ENCODE peak calls at places on chromosome 5, in eight cellular contexts. K is A549, Q is uterus, Z is tibial nerve, R is sigmoid colon, I is endothelial cell of umbilical vein, O is stomach, A is body of pancreas. G is an unnamed sample.

GRCh38 chr5:168992687-168993086 is 308.3 kb downstream of the SLIT3 start:
- DNase-seq in K (peak), Q (no peak), Z (no peak), R (no peak), I (no peak), O (peak), A (no peak), G (peak)

GRCh38 chr5:1212881-1213280 is 11.5 kb downstream of the SLC6A19 start:
- DNase-seq in K (no peak), Q (no peak), Z (no peak), R (no peak), I (no peak), O (no peak), A (no peak), G (no peak)

GRCh38 chr5:657570-657969 is 35.6 kb downstream of the TPPP start:
- DNase-seq in K (no peak), Q (no peak), Z (no peak), R (peak), I (peak), O (no peak), A (no peak), G (no peak)

GRCh38 chr5:62621280-62621679 is 42.7 kb downstream of the LRRC70 start:
- DNase-seq in K (no peak), Q (no peak), Z (no peak), R (no peak), I (no peak), O (no peak), A (no peak), G (no peak)

GRCh38 chr5:17315710-17316221 is 98.3 kb downstream of the BASP1 start:
- DNase-seq in K (peak), Q (no peak), Z (no peak), R (no peak), I (no peak), O (no peak), A (no peak), G (no peak)

GRCh38 chr5:142726188-142726731 is 40.4 kb upstream of the FGF1 start:
- DNase-seq in K (no peak), Q (no peak), Z (no peak), R (no peak), I (peak), O (no peak), A (no peak), G (no peak)

GRCh38 chr5:160390787-160391696 is 8.8 kb downstream of the FAM200C start:
- DNase-seq in K (peak), Q (no peak), Z (no peak), R (no peak), I (peak), O (no peak), A (no peak), G (no peak)

GRCh38 chr5:128362398-128362797 is 175.6 kb downstream of the FBN2 start:
- DNase-seq in K (no peak), Q (no peak), Z (no peak), R (no peak), I (no peak), O (no peak), A (no peak), G (no peak)

GRCh38 chr5:107461770-107462169 is 209.0 kb downstream of the EFNA5 start:
- DNase-seq in K (no peak), Q (no peak), Z (no peak), R (no peak), I (no peak), O (no peak), A (no peak), G (no peak)

GRCh38 chr5:34639852-34640626 is 16.1 kb upstream of the RAI14 start:
- DNase-seq in K (no peak), Q (no peak), Z (no peak), R (no peak), I (no peak), O (no peak), A (no peak), G (no peak)

GRCh38 chr5:152170350-152170749 is 234.7 kb downstream of the NMUR2 start:
- DNase-seq in K (peak), Q (no peak), Z (no peak), R (no peak), I (no peak), O (peak), A (peak), G (no peak)

GRCh38 chr5:82723168-82723567 is 354.0 kb downstream of the TMEM167A start:
- DNase-seq in K (no peak), Q (no peak), Z (no peak), R (no peak), I (no peak), O (no peak), A (no peak), G (no peak)

GRCh38 chr5:170273968-170274710 is 23.4 kb downstream of the LCP2 start:
- DNase-seq in K (peak), Q (no peak), Z (no peak), R (peak), I (peak), O (peak), A (no peak), G (peak)

GRCh38 chr5:91820874-91821273 is 437.8 kb upstream of the ARRDC3 start:
- DNase-seq in K (no peak), Q (no peak), Z (no peak), R (no peak), I (no peak), O (no peak), A (no peak), G (no peak)

GRCh38 chr5:170832241-170832640 is 29.6 kb upstream of the RANBP17 start:
- DNase-seq in K (no peak), Q (no peak), Z (no peak), R (no peak), I (no peak), O (no peak), A (no peak), G (no peak)

GRCh38 chr5:89342106-89342876 is 459.3 kb upstream of the MEF2C start:
- DNase-seq in K (no peak), Q (no peak), Z (no peak), R (no peak), I (no peak), O (no peak), A (no peak), G (no peak)

GRCh38 chr5:174608631-174609097 is 115.7 kb upstream of the MSX2 start:
- DNase-seq in K (no peak), Q (peak), Z (no peak), R (peak), I (no peak), O (peak), A (peak), G (peak)

GRCh38 chr5:174644918-174645317 is 79.5 kb upstream of the MSX2 start:
- DNase-seq in K (no peak), Q (no peak), Z (no peak), R (no peak), I (no peak), O (no peak), A (no peak), G (no peak)

GRCh38 chr5:32471784-32472183 is 27.2 kb upstream of the ZFR start:
- DNase-seq in K (peak), Q (no peak), Z (no peak), R (no peak), I (no peak), O (no peak), A (peak), G (no peak)

GRCh38 chr5:163908253-163908652 is 402.8 kb downstream of the MAT2B start:
- DNase-seq in K (no peak), Q (no peak), Z (no peak), R (no peak), I (no peak), O (no peak), A (no peak), G (no peak)

GRCh38 chr5:65072836-65073620 is 304.3 kb downstream of the CWC27 start:
- DNase-seq in K (no peak), Q (peak), Z (no peak), R (no peak), I (peak), O (no peak), A (no peak), G (no peak)

GRCh38 chr5:170538096-170538465 is 34.3 kb downstream of the KCNIP1 start:
- DNase-seq in K (peak), Q (no peak), Z (no peak), R (no peak), I (no peak), O (no peak), A (no peak), G (no peak)

GRCh38 chr5:1554410-1554967 is 30.7 kb upstream of the LPCAT1 start:
- DNase-seq in K (no peak), Q (no peak), Z (no peak), R (no peak), I (no peak), O (no peak), A (no peak), G (peak)

GRCh38 chr5:129271309-129271708 is 176.8 kb downstream of the ISOC1 start:
- DNase-seq in K (peak), Q (no peak), Z (no peak), R (no peak), I (peak), O (no peak), A (no peak), G (no peak)

GRCh38 chr5:1723476-1723875 is 76.2 kb downstream of the MRPL36 start:
- DNase-seq in K (no peak), Q (no peak), Z (no peak), R (no peak), I (no peak), O (no peak), A (no peak), G (no peak)

GRCh38 chr5:15794117-15794985 is 294.4 kb downstream of the FBXL7 start:
- DNase-seq in K (no peak), Q (no peak), Z (no peak), R (no peak), I (peak), O (no peak), A (no peak), G (no peak)

GRCh38 chr5:1106385-1107166 is 5.3 kb downstream of the SLC12A7 start:
- DNase-seq in K (no peak), Q (no peak), Z (no peak), R (no peak), I (no peak), O (no peak), A (no peak), G (no peak)

GRCh38 chr5:11139471-11139870 is 378.4 kb upstream of the DAP start:
- DNase-seq in K (no peak), Q (no peak), Z (no peak), R (no peak), I (no peak), O (no peak), A (no peak), G (no peak)

GRCh38 chr5:113264061-113264460 is 170.7 kb downstream of the TSSK1B start:
- DNase-seq in K (no peak), Q (no peak), Z (no peak), R (no peak), I (no peak), O (no peak), A (no peak), G (peak)

GRCh38 chr5:168282120-168282519 is 9.3 kb upstream of the WWC1 start:
- DNase-seq in K (peak), Q (no peak), Z (no peak), R (no peak), I (no peak), O (no peak), A (no peak), G (no peak)

GRCh38 chr5:10145922-10146321 is 103.8 kb downstream of the ATPSCKMT start:
- DNase-seq in K (peak), Q (no peak), Z (no peak), R (no peak), I (no peak), O (no peak), A (no peak), G (no peak)

GRCh38 chr5:2719332-2719731 is 32.1 kb downstream of the IRX2 start:
- DNase-seq in K (no peak), Q (no peak), Z (no peak), R (no peak), I (no peak), O (no peak), A (no peak), G (no peak)

GRCh38 chr5:108193021-108193795 is 188.7 kb downstream of the FBXL17 start:
- DNase-seq in K (peak), Q (no peak), Z (no peak), R (no peak), I (no peak), O (no peak), A (no peak), G (no peak)

GRCh38 chr5:68277427-68277826 is 61.9 kb downstream of the PIK3R1 start:
- DNase-seq in K (no peak), Q (no peak), Z (no peak), R (no peak), I (no peak), O (no peak), A (no peak), G (no peak)

GRCh38 chr5:135437796-135438560 is 9.2 kb downstream of the DCANP1 start:
- DNase-seq in K (no peak), Q (no peak), Z (no peak), R (peak), I (no peak), O (peak), A (peak), G (peak)

GRCh38 chr5:30040483-30041116 is 1152.9 kb upstream of the CDH6 start:
- DNase-seq in K (peak), Q (no peak), Z (no peak), R (no peak), I (no peak), O (no peak), A (peak), G (no peak)

GRCh38 chr5:16431482-16431881 is 34.1 kb downstream of the ZNF622 start:
- DNase-seq in K (no peak), Q (no peak), Z (no peak), R (no peak), I (no peak), O (no peak), A (no peak), G (no peak)

GRCh38 chr5:143775258-143775657 is 36.7 kb upstream of the HMHB1 start:
- DNase-seq in K (peak), Q (no peak), Z (no peak), R (no peak), I (no peak), O (no peak), A (no peak), G (no peak)

GRCh38 chr5:36602711-36603321 is 3.6 kb upstream of the SLC1A3 start:
- DNase-seq in K (peak), Q (no peak), Z (no peak), R (no peak), I (no peak), O (no peak), A (no peak), G (no peak)

DNA sequence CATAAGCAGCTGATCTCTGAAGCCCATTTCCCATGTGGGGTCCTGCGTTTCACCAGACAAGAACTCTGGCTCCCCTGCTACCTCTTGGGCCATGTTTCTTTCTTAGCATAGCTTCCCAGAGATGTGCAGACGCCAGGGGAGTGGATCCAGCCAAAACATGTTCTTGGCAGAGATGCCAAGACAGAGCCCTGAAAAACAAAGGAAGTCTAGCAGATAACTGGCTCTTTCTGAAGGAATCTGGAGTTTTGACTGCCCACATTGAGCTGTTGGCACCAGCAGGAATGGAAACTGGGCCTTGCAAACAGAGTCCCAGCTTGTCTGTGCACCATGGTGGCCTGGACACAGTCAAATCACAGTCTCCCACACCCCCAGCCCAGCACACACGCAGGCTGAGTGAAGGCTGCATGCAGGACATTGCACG is 114.6 kb downstream of the SNX18 start:
- DNase-seq in K (no peak), Q (no peak), Z (no peak), R (no peak), I (no peak), O (no peak), A (no peak), G (no peak)
- TF ChIP-seq POLR2A in K (no peak), Q (no peak), Z (no peak), R (no peak), I (no peak), O (no peak), A (no peak), G (no peak)

GRCh38 chr5:98042521-98042920 is 730.9 kb upstream of the RGMB start:
- DNase-seq in K (no peak), Q (no peak), Z (no peak), R (no peak), I (no peak), O (no peak), A (no peak), G (no peak)

GRCh38 chr5:98041661-98042060 is 731.8 kb upstream of the RGMB start:
- DNase-seq in K (no peak), Q (no peak), Z (no peak), R (no peak), I (peak), O (no peak), A (no peak), G (no peak)

GRCh38 chr5:98042961-98043360 is 730.5 kb upstream of the RGMB start:
- DNase-seq in K (no peak), Q (no peak), Z (no peak), R (no peak), I (no peak), O (no peak), A (no peak), G (no peak)
- H3K27ac ChIP-seq in K (no peak), Q (no peak), Z (no peak), R (no peak), I (no peak), O (no peak), A (no peak), G (no peak)

DNA sequence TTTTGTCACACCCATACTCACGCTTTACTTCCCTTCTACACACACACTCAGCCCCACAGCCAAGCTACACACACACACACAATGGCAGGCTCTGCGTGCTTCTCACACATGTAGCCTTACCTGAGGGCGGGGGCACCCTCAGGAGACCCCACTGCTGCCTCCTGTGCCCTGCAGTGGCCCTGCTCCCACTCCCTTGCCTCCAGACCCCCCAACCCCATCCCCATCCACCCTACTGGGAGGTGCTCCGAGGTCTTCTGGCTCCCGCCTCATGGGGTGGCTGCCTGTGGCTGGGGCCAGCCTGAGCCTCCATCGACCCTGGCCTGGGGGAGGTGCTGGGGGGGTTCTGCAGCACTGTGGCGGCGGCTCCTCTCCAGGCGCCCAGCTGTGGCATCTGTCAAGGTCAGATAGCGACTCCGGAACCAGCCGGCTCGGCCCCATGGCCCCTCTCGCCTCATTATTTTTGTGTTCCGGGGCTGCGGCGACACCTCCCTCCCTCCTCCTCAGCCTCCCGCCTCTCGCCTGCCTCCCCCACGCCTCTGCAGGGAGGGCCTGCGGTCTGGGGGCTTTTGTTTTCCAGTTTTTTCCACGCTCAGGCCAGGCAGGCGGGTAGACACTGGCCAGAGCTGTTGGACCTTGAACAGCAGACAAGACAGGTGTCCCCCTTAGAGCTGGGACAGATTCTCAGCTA is 21.7 kb downstream of the CXXC5 start:
- DNase-seq in K (no peak), Q (no peak), Z (no peak), R (no peak), I (no peak), O (peak), A (peak), G (no peak)
- TF ChIP-seq POLR2A in K (no peak), Q (no peak), Z (no peak), R (no peak), I (no peak), O (no peak), A (no peak), G (no peak)

GRCh38 chr5:8953016-8953415 is 592.9 kb downstream of the SEMA5A start:
- DNase-seq in K (no peak), Q (no peak), Z (no peak), R (no peak), I (no peak), O (no peak), A (no peak), G (no peak)

GRCh38 chr5:8958602-8959001 is 587.3 kb downstream of the SEMA5A start:
- DNase-seq in K (no peak), Q (no peak), Z (no peak), R (no peak), I (no peak), O (no peak), A (no peak), G (no peak)

GRCh38 chr5:8954801-8955200 is 591.1 kb downstream of the SEMA5A start:
- DNase-seq in K (no peak), Q (no peak), Z (no peak), R (no peak), I (no peak), O (no peak), A (no peak), G (no peak)

GRCh38 chr5:8953911-8954310 is 592.0 kb downstream of the SEMA5A start:
- DNase-seq in K (no peak), Q (no peak), Z (no peak), R (no peak), I (no peak), O (no peak), A (no peak), G (no peak)

GRCh38 chr5:8956659-8957058 is 589.2 kb downstream of the SEMA5A start:
- DNase-seq in K (no peak), Q (no peak), Z (no peak), R (no peak), I (no peak), O (no peak), A (no peak), G (no peak)
- H3K27ac ChIP-seq in K (no peak), Q (no peak), Z (no peak), R (no peak), I (no peak), O (no peak), A (no peak), G (no peak)

GRCh38 chr5:56909294-56910122 is at the start of gene SETD9:
- DNase-seq in K (peak), Q (peak), Z (peak), R (peak), I (peak), O (peak), A (peak), G (peak)
- TF ChIP-seq POLR2A in K (peak), Q (peak), Z (peak), R (no peak), I (peak), O (peak), A (peak), G (peak)

DNA sequence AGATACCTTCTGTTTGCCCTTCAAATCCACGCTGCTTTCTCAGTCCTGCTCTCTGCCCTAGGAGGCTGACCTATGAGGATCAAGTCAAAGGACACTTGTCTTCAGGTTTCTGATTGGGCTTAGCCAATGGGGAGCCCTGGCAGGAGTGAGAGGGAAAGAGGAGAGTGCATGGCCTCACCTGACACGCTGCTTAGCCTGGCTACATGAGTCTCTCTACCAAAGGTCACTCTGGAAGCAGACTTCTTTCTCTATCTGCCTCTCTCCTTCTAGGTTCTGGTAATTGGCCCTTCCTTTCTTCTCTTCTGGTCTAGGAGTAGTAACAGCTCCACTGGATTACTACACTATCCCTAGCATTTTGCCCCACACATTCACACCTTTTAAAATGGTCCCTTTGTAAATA is 13.1 kb downstream of the ARSB start:
- DNase-seq in K (no peak), Q (no peak), Z (no peak), R (no peak), I (no peak), O (no peak), A (no peak), G (no peak)
- H3K27ac ChIP-seq in K (no peak), Q (peak), Z (no peak), R (peak), I (no peak), O (no peak), A (no peak), G (no peak)

DNA sequence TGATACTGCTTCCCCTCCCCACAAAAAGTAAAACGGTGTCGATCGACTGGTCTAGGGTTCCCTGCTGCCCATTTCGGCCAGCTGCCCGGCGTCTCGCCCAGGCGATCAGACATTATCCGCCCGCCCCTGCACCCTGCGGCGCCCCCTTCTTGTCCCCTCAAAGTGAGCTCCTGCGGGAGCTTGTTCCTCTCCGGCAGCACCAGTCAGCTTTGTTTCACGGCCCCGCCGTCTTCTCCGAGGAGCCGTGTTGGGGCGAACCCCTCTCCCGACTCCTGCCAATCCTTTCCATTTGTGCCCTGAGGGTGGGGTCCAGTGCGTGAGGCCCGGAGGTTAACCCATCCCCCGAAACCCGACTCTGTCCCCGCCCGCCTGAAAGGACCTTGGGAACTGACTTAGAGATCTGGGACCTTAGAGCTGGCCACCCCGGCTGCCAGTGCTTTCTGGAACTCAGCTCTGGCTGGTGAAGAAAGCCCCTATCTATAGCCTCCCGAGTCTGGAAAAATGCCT is 518 bp downstream of the UBE2B start:
- DNase-seq in K (peak), Q (no peak), Z (peak), R (peak), I (peak), O (peak), A (peak), G (peak)
- TF ChIP-seq POLR2A in K (no peak), Q (no peak), Z (no peak), R (no peak), I (no peak), O (no peak), A (peak), G (peak)

G was measured in prostate gland.